ENCODE peak calls at places on chromosome 3, in six cellular contexts. One of them, this sample, is unnamed.

GRCh38 chr3:65672876-65673815 is 365.6 kb downstream of the MAGI1 start:
- DNase-seq in SHP77: peak; percentile 1
- DNase-seq in GM10248: peak; percentile 13
- DNase-seq in HT-29: peak; percentile 43
- DNase-seq in mammary epithelial cell: peak; percentile 30
- DNase-seq in tibial nerve: peak; percentile 63
- DNase-seq in this sample: peak; percentile 64

GRCh38 chr3:454986-455385 is 258.4 kb downstream of the CHL1 start:
- DNase-seq in SHP77: no peak
- DNase-seq in GM10248: no peak
- DNase-seq in HT-29: no peak
- DNase-seq in mammary epithelial cell: no peak
- DNase-seq in tibial nerve: no peak
- DNase-seq in this sample: no peak

GRCh38 chr3:60456180-60456579 is 795.1 kb downstream of the FHIT start:
- DNase-seq in SHP77: no peak
- DNase-seq in GM10248: no peak
- DNase-seq in HT-29: no peak
- DNase-seq in mammary epithelial cell: no peak
- DNase-seq in tibial nerve: no peak
- DNase-seq in this sample: no peak

GRCh38 chr3:142808103-142808917 is 80.6 kb downstream of the PCOLCE2 start:
- DNase-seq in SHP77: no peak
- DNase-seq in GM10248: no peak
- DNase-seq in HT-29: no peak
- DNase-seq in mammary epithelial cell: peak; percentile 89
- DNase-seq in tibial nerve: no peak
- DNase-seq in this sample: peak; percentile 27

GRCh38 chr3:190064112-190064511 is 56.6 kb downstream of the P3H2 start:
- DNase-seq in SHP77: no peak
- DNase-seq in GM10248: no peak
- DNase-seq in HT-29: peak; percentile 26
- DNase-seq in mammary epithelial cell: peak; percentile 83
- DNase-seq in tibial nerve: no peak
- DNase-seq in this sample: peak; percentile 28

GRCh38 chr3:12948891-12949711 is 107.7 kb upstream of the RPL32 start:
- DNase-seq in SHP77: no peak
- DNase-seq in GM10248: peak; percentile 55
- DNase-seq in HT-29: no peak
- DNase-seq in mammary epithelial cell: peak; percentile 28
- DNase-seq in tibial nerve: no peak
- DNase-seq in this sample: no peak

GRCh38 chr3:184590795-184591194 is 29.2 kb downstream of the EPHB3 start:
- DNase-seq in SHP77: no peak
- DNase-seq in GM10248: no peak
- DNase-seq in HT-29: no peak
- DNase-seq in mammary epithelial cell: no peak
- DNase-seq in tibial nerve: no peak
- DNase-seq in this sample: peak; percentile 64

GRCh38 chr3:49017978-49018706 is at the start of gene DALRD3:
- DNase-seq in SHP77: peak; percentile 79
- DNase-seq in GM10248: peak; percentile 85
- DNase-seq in HT-29: peak; percentile 61
- DNase-seq in mammary epithelial cell: peak; percentile 65
- DNase-seq in tibial nerve: peak; percentile 60
- DNase-seq in this sample: peak; percentile 75

GRCh38 chr3:182713743-182714517 is 79.4 kb upstream of the ATP11B start:
- DNase-seq in SHP77: peak; percentile 49
- DNase-seq in GM10248: peak; percentile 45
- DNase-seq in HT-29: peak; percentile 79
- DNase-seq in mammary epithelial cell: peak; percentile 51
- DNase-seq in tibial nerve: peak; percentile 13
- DNase-seq in this sample: peak; percentile 45

GRCh38 chr3:13546667-13547171 is 2.2 kb upstream of the FBLN2 start:
- DNase-seq in SHP77: no peak
- DNase-seq in GM10248: no peak
- DNase-seq in HT-29: no peak
- DNase-seq in mammary epithelial cell: no peak
- DNase-seq in tibial nerve: no peak
- DNase-seq in this sample: no peak

GRCh38 chr3:169008772-169009358 is 654.6 kb downstream of the MECOM start:
- DNase-seq in SHP77: no peak
- DNase-seq in GM10248: no peak
- DNase-seq in HT-29: no peak
- DNase-seq in mammary epithelial cell: peak; percentile 23
- DNase-seq in tibial nerve: no peak
- DNase-seq in this sample: no peak

GRCh38 chr3:193764959-193765358 is 172.0 kb downstream of the OPA1 start:
- DNase-seq in SHP77: no peak
- DNase-seq in GM10248: no peak
- DNase-seq in HT-29: no peak
- DNase-seq in mammary epithelial cell: no peak
- DNase-seq in tibial nerve: no peak
- DNase-seq in this sample: no peak

GRCh38 chr3:13976469-13976868 is 96.6 kb upstream of the WNT7A start:
- DNase-seq in SHP77: no peak
- DNase-seq in GM10248: no peak
- DNase-seq in HT-29: no peak
- DNase-seq in mammary epithelial cell: no peak
- DNase-seq in tibial nerve: no peak
- DNase-seq in this sample: no peak

GRCh38 chr3:12507871-12508281 is 23.6 kb downstream of the TSEN2 start:
- DNase-seq in SHP77: peak; percentile 2
- DNase-seq in GM10248: no peak
- DNase-seq in HT-29: no peak
- DNase-seq in mammary epithelial cell: peak; percentile 55
- DNase-seq in tibial nerve: no peak
- DNase-seq in this sample: no peak

GRCh38 chr3:122640437-122640999 is 40.1 kb upstream of the PARP14 start:
- DNase-seq in SHP77: no peak
- DNase-seq in GM10248: no peak
- DNase-seq in HT-29: no peak
- DNase-seq in mammary epithelial cell: no peak
- DNase-seq in tibial nerve: no peak
- DNase-seq in this sample: no peak

GRCh38 chr3:56801151-56801596 is 575 bp downstream of the ARHGEF3 start:
- DNase-seq in SHP77: no peak
- DNase-seq in GM10248: no peak
- DNase-seq in HT-29: peak; percentile 6
- DNase-seq in mammary epithelial cell: peak; percentile 35
- DNase-seq in tibial nerve: no peak
- DNase-seq in this sample: no peak

GRCh38 chr3:141656771-141657170 is 81.3 kb upstream of the RNF7 start:
- DNase-seq in SHP77: no peak
- DNase-seq in GM10248: no peak
- DNase-seq in HT-29: no peak
- DNase-seq in mammary epithelial cell: peak; percentile 72
- DNase-seq in tibial nerve: no peak
- DNase-seq in this sample: no peak

GRCh38 chr3:134061401-134061800 is 31.7 kb upstream of the SLCO2A1 start:
- DNase-seq in SHP77: no peak
- DNase-seq in GM10248: no peak
- DNase-seq in HT-29: no peak
- DNase-seq in mammary epithelial cell: no peak
- DNase-seq in tibial nerve: no peak
- DNase-seq in this sample: no peak

GRCh38 chr3:8103954-8104353 is 397.7 kb upstream of the LMCD1 start:
- DNase-seq in SHP77: no peak
- DNase-seq in GM10248: no peak
- DNase-seq in HT-29: no peak
- DNase-seq in mammary epithelial cell: no peak
- DNase-seq in tibial nerve: no peak
- DNase-seq in this sample: no peak

GRCh38 chr3:22938739-22939138 is 264.4 kb upstream of the UBE2E2 start:
- DNase-seq in SHP77: no peak
- DNase-seq in GM10248: no peak
- DNase-seq in HT-29: no peak
- DNase-seq in mammary epithelial cell: no peak
- DNase-seq in tibial nerve: no peak
- DNase-seq in this sample: no peak

GRCh38 chr3:111539351-111540331 is 2.4 kb upstream of the CD96 start:
- DNase-seq in SHP77: peak; percentile 29
- DNase-seq in GM10248: peak; percentile 28
- DNase-seq in HT-29: peak; percentile 91
- DNase-seq in mammary epithelial cell: peak; percentile 55
- DNase-seq in tibial nerve: no peak
- DNase-seq in this sample: peak; percentile 82

GRCh38 chr3:186048119-186048518 is 60.8 kb downstream of the ETV5 start:
- DNase-seq in SHP77: no peak
- DNase-seq in GM10248: no peak
- DNase-seq in HT-29: no peak
- DNase-seq in mammary epithelial cell: no peak
- DNase-seq in tibial nerve: no peak
- DNase-seq in this sample: no peak

GRCh38 chr3:96236499-96236898 is 577.9 kb upstream of the EPHA6 start:
- DNase-seq in SHP77: no peak
- DNase-seq in GM10248: no peak
- DNase-seq in HT-29: peak; percentile 27
- DNase-seq in mammary epithelial cell: no peak
- DNase-seq in tibial nerve: no peak
- DNase-seq in this sample: no peak

GRCh38 chr3:172777901-172778300 is 27.4 kb downstream of the ECT2 start:
- DNase-seq in SHP77: no peak
- DNase-seq in GM10248: no peak
- DNase-seq in HT-29: no peak
- DNase-seq in mammary epithelial cell: no peak
- DNase-seq in tibial nerve: no peak
- DNase-seq in this sample: no peak

GRCh38 chr3:16329036-16329791 is 64.2 kb downstream of the OXNAD1 start:
- DNase-seq in SHP77: no peak
- DNase-seq in GM10248: no peak
- DNase-seq in HT-29: no peak
- DNase-seq in mammary epithelial cell: no peak
- DNase-seq in tibial nerve: no peak
- DNase-seq in this sample: no peak

GRCh38 chr3:46301122-46301835 is 52.6 kb upstream of the CCR2 start:
- DNase-seq in SHP77: no peak
- DNase-seq in GM10248: no peak
- DNase-seq in HT-29: no peak
- DNase-seq in mammary epithelial cell: no peak
- DNase-seq in tibial nerve: no peak
- DNase-seq in this sample: no peak

This sample was measured in Calu3.